ENCODE peak calls at places on chromosome 16, in five cellular contexts. One of them, this sample, is unnamed.

GRCh38 chr16:88690341-88691128 is 4.2 kb upstream of the SNAI3 start:
- DNase-seq in AG10803: no peak
- DNase-seq in heart left ventricle: no peak
- DNase-seq in IMR-90: no peak
- DNase-seq in cardiac fibroblast: no peak
- DNase-seq in this sample: no peak

GRCh38 chr16:86038923-86039310 is 140.0 kb downstream of the IRF8 start:
- DNase-seq in AG10803: no peak
- DNase-seq in heart left ventricle: no peak
- DNase-seq in IMR-90: no peak
- DNase-seq in cardiac fibroblast: no peak
- DNase-seq in this sample: no peak

GRCh38 chr16:59330030-59330670 is 596.0 kb upstream of the GOT2 start:
- DNase-seq in AG10803: peak
- DNase-seq in heart left ventricle: no peak
- DNase-seq in IMR-90: peak
- DNase-seq in cardiac fibroblast: no peak
- DNase-seq in this sample: no peak

GRCh38 chr16:22977294-22977697 is 163.3 kb downstream of the HS3ST2 start:
- DNase-seq in AG10803: peak
- DNase-seq in heart left ventricle: no peak
- DNase-seq in IMR-90: no peak
- DNase-seq in cardiac fibroblast: peak
- DNase-seq in this sample: no peak

GRCh38 chr16:84617068-84617630 is 729 bp downstream of the COTL1 start:
- DNase-seq in AG10803: no peak
- DNase-seq in heart left ventricle: peak
- DNase-seq in IMR-90: no peak
- DNase-seq in cardiac fibroblast: peak
- DNase-seq in this sample: no peak

GRCh38 chr16:26464576-26465266 is 602.0 kb upstream of the C16orf82 start:
- DNase-seq in AG10803: no peak
- DNase-seq in heart left ventricle: no peak
- DNase-seq in IMR-90: no peak
- DNase-seq in cardiac fibroblast: no peak
- DNase-seq in this sample: no peak

GRCh38 chr16:68265078-68265925 is 976 bp downstream of the SLC7A6 start:
- DNase-seq in AG10803: peak
- DNase-seq in heart left ventricle: peak
- DNase-seq in IMR-90: peak
- DNase-seq in cardiac fibroblast: peak
- DNase-seq in this sample: no peak

GRCh38 chr16:10616744-10617640 is 36.6 kb upstream of the EMP2 start:
- DNase-seq in AG10803: peak
- DNase-seq in heart left ventricle: peak
- DNase-seq in IMR-90: peak
- DNase-seq in cardiac fibroblast: peak
- DNase-seq in this sample: no peak

GRCh38 chr16:24150282-24150681 is 105.9 kb upstream of the CACNG3 start:
- DNase-seq in AG10803: no peak
- DNase-seq in heart left ventricle: no peak
- DNase-seq in IMR-90: no peak
- DNase-seq in cardiac fibroblast: no peak
- DNase-seq in this sample: no peak

GRCh38 chr16:65697061-65697460 is 575.2 kb upstream of the CDH11 start:
- DNase-seq in AG10803: no peak
- DNase-seq in heart left ventricle: no peak
- DNase-seq in IMR-90: no peak
- DNase-seq in cardiac fibroblast: no peak
- DNase-seq in this sample: no peak

GRCh38 chr16:20867585-20867984 is 32.6 kb downstream of the DCUN1D3 start:
- DNase-seq in AG10803: peak
- DNase-seq in heart left ventricle: no peak
- DNase-seq in IMR-90: peak
- DNase-seq in cardiac fibroblast: peak
- DNase-seq in this sample: no peak

GRCh38 chr16:17374668-17375255 is 96.0 kb downstream of the XYLT1 start:
- DNase-seq in AG10803: no peak
- DNase-seq in heart left ventricle: no peak
- DNase-seq in IMR-90: no peak
- DNase-seq in cardiac fibroblast: no peak
- DNase-seq in this sample: no peak

GRCh38 chr16:53504161-53504663 is 1.2 kb upstream of the AKTIP start:
- DNase-seq in AG10803: peak
- DNase-seq in heart left ventricle: peak
- DNase-seq in IMR-90: peak
- DNase-seq in cardiac fibroblast: peak
- DNase-seq in this sample: peak

GRCh38 chr16:28218109-28218508 is 6.3 kb upstream of the XPO6 start:
- DNase-seq in AG10803: peak
- DNase-seq in heart left ventricle: no peak
- DNase-seq in IMR-90: peak
- DNase-seq in cardiac fibroblast: peak
- DNase-seq in this sample: peak

GRCh38 chr16:78596996-78597422 is 497.6 kb downstream of the WWOX start:
- DNase-seq in AG10803: no peak
- DNase-seq in heart left ventricle: no peak
- DNase-seq in IMR-90: no peak
- DNase-seq in cardiac fibroblast: no peak
- DNase-seq in this sample: no peak

GRCh38 chr16:57941016-57941656 is 29.8 kb downstream of the CNGB1 start:
- DNase-seq in AG10803: peak
- DNase-seq in heart left ventricle: peak
- DNase-seq in IMR-90: no peak
- DNase-seq in cardiac fibroblast: peak
- DNase-seq in this sample: no peak

DNA sequence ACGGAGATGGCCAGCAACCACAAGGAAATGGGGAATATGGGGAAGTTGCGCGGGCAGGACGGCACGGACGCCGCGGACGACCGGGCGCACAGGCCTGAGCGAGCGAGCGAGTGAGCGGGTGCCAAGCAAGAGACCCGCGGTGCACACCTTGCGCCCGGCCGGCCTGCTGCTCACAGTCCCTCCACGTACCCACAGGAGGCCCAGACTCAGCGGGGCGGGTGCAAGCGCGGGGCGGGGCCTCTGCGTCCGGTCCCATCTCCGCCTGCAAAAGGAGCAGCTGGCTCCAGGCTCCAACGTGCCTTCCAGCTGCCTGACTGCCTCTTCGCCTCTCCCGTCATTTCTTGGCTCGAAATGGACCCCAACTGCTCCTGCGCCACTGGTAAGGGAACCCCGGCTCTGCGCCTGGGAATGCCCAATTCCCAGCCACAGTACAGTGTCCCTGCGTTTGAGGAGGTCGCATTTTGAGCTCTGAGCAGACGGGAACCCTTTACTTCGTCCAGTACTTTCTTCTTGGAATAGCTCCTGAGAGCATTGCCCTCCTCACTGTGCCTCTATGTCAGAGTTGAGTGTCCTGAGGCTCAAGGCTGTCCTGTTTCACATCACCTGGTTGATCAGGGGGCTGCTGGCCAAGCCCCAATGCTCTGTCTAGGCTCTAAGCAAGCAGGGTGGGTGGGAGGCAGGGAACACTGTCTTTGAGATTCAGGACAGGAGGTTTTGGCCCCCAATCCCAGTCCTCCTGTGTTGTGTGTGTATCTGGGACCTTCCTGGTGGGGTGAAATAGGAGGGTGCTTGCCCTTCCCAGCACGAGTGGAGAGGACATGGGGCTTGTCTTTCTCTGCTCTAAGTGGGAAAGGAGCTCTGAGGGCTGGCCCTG is 8.1 kb upstream of the MT1E start:
- DNase-seq in AG10803: peak
- DNase-seq in heart left ventricle: peak
- DNase-seq in IMR-90: peak
- DNase-seq in cardiac fibroblast: peak
- DNase-seq in this sample: no peak
- TF ChIP-seq CTCF in AG10803: no peak
- TF ChIP-seq CTCF in heart left ventricle: no peak
- TF ChIP-seq CTCF in IMR-90: no peak
- TF ChIP-seq CTCF in cardiac fibroblast: no peak
- TF ChIP-seq CTCF in this sample: no peak

GRCh38 chr16:82761858-82762257 is 135.1 kb downstream of the CDH13 start:
- DNase-seq in AG10803: no peak
- DNase-seq in heart left ventricle: no peak
- DNase-seq in IMR-90: peak
- DNase-seq in cardiac fibroblast: peak
- DNase-seq in this sample: no peak
- TF ChIP-seq CTCF in AG10803: no peak
- TF ChIP-seq CTCF in heart left ventricle: no peak
- TF ChIP-seq CTCF in IMR-90: no peak
- TF ChIP-seq CTCF in cardiac fibroblast: no peak
- TF ChIP-seq CTCF in this sample: no peak

GRCh38 chr16:89918453-89919347 is at the start of gene MC1R:
- DNase-seq in AG10803: no peak
- DNase-seq in heart left ventricle: no peak
- DNase-seq in IMR-90: peak
- DNase-seq in cardiac fibroblast: peak
- DNase-seq in this sample: peak
- TF ChIP-seq CTCF in AG10803: peak
- TF ChIP-seq CTCF in heart left ventricle: peak
- TF ChIP-seq CTCF in IMR-90: peak
- TF ChIP-seq CTCF in cardiac fibroblast: peak
- TF ChIP-seq CTCF in this sample: peak

DNA sequence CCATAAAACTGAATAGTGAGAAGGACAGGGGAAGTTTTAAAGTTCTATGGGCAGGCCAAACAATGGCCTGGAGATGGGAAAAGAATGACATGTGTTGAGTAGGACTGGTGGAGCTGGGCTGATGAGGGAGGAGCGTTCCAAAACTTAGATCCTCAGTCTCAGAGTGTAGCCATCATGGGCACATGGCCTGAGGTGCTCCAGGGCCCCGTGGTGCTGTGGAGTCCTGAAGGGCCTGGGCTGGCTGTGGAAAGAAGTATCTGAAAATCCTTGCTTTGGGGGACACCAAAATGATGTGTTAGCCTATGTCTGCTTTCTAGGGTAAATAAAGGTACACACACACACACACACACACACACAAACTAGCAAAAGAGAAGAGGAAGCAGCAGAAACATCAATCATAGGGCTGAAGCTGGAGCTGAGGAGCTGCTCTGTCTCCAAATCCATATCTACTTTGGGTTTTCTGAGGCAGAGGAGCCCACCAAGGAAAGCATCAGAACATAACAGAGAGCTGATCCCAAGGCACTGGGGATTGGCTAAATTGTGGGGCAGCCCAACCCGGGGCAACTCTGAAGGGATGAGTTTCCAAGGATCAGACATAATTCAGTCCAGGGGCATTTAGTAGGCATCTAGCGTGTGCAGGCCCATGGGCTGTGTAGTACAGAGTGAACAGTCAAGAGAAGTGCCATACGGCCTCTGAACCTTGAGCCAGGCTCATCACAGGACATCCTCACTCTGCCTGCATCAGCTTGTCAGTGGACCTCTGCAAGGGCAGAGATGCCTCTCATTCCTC is 85.2 kb downstream of the C16orf78 start:
- DNase-seq in AG10803: no peak
- DNase-seq in heart left ventricle: no peak
- DNase-seq in IMR-90: no peak
- DNase-seq in cardiac fibroblast: no peak
- DNase-seq in this sample: no peak
- TF ChIP-seq CTCF in AG10803: no peak
- TF ChIP-seq CTCF in heart left ventricle: no peak
- TF ChIP-seq CTCF in IMR-90: no peak
- TF ChIP-seq CTCF in cardiac fibroblast: no peak
- TF ChIP-seq CTCF in this sample: no peak

This sample was measured in endothelial cell.